ENCODE peak calls at places on chromosomes 16 and 17, in six cellular contexts. One of them, this sample, is unnamed.

GRCh38 chr17:81871387-81872120 is 417 bp upstream of the ARHGDIA start:
- DNase-seq in stomach: peak; percentile 96
- DNase-seq in spleen: peak; percentile 97
- DNase-seq in esophagus squamous epithelium: no peak
- DNase-seq in tibial nerve: peak; percentile 92
- DNase-seq in A549: peak; percentile 96
- DNase-seq in this sample: peak; percentile 96

GRCh38 chr17:10618202-10618635 is 38.9 kb downstream of the MYH3 start:
- DNase-seq in stomach: peak; percentile 65
- DNase-seq in spleen: peak; percentile 87
- DNase-seq in esophagus squamous epithelium: no peak
- DNase-seq in tibial nerve: no peak
- DNase-seq in A549: peak; percentile 87
- DNase-seq in this sample: peak; percentile 68

GRCh38 chr17:21034350-21035235 is 8.2 kb downstream of the USP22 start:
- DNase-seq in stomach: no peak
- DNase-seq in spleen: no peak
- DNase-seq in esophagus squamous epithelium: no peak
- DNase-seq in tibial nerve: no peak
- DNase-seq in A549: no peak
- DNase-seq in this sample: no peak

GRCh38 chr16:55528974-55529373 is 20.1 kb downstream of the LPCAT2 start:
- DNase-seq in stomach: no peak
- DNase-seq in spleen: no peak
- DNase-seq in esophagus squamous epithelium: no peak
- DNase-seq in tibial nerve: no peak
- DNase-seq in A549: no peak
- DNase-seq in this sample: no peak

GRCh38 chr16:685967-686366 is 1.8 kb upstream of the JMJD8 start:
- DNase-seq in stomach: peak; percentile 76
- DNase-seq in spleen: peak; percentile 85
- DNase-seq in esophagus squamous epithelium: no peak
- DNase-seq in tibial nerve: no peak
- DNase-seq in A549: no peak
- DNase-seq in this sample: peak; percentile 64

GRCh38 chr16:56277040-56277439 is 85.8 kb downstream of the GNAO1 start:
- DNase-seq in stomach: no peak
- DNase-seq in spleen: no peak
- DNase-seq in esophagus squamous epithelium: no peak
- DNase-seq in tibial nerve: no peak
- DNase-seq in A549: peak; percentile 9
- DNase-seq in this sample: no peak

GRCh38 chr16:79848739-79849518 is 248.4 kb upstream of the MAF start:
- DNase-seq in stomach: no peak
- DNase-seq in spleen: no peak
- DNase-seq in esophagus squamous epithelium: no peak
- DNase-seq in tibial nerve: no peak
- DNase-seq in A549: no peak
- DNase-seq in this sample: no peak

GRCh38 chr16:1237990-1238389 is 2.5 kb upstream of the TPSAB1 start:
- DNase-seq in stomach: no peak
- DNase-seq in spleen: peak; percentile 48
- DNase-seq in esophagus squamous epithelium: no peak
- DNase-seq in tibial nerve: no peak
- DNase-seq in A549: no peak
- DNase-seq in this sample: no peak

GRCh38 chr16:77975942-77976341 is 46.4 kb upstream of the CLEC3A start:
- DNase-seq in stomach: no peak
- DNase-seq in spleen: no peak
- DNase-seq in esophagus squamous epithelium: no peak
- DNase-seq in tibial nerve: no peak
- DNase-seq in A549: no peak
- DNase-seq in this sample: no peak

GRCh38 chr16:24686678-24687077 is 42.8 kb upstream of the TNRC6A start:
- DNase-seq in stomach: no peak
- DNase-seq in spleen: no peak
- DNase-seq in esophagus squamous epithelium: no peak
- DNase-seq in tibial nerve: no peak
- DNase-seq in A549: no peak
- DNase-seq in this sample: no peak

GRCh38 chr17:39527220-39527813 is 66.0 kb downstream of the CDK12 start:
- DNase-seq in stomach: no peak
- DNase-seq in spleen: no peak
- DNase-seq in esophagus squamous epithelium: no peak
- DNase-seq in tibial nerve: no peak
- DNase-seq in A549: no peak
- DNase-seq in this sample: no peak

GRCh38 chr17:14331982-14332298 is 31.1 kb downstream of the HS3ST3B1 start:
- DNase-seq in stomach: no peak
- DNase-seq in spleen: no peak
- DNase-seq in esophagus squamous epithelium: no peak
- DNase-seq in tibial nerve: no peak
- DNase-seq in A549: no peak
- DNase-seq in this sample: no peak

GRCh38 chr17:3893003-3893719 is at the start of gene CAMKK1:
- DNase-seq in stomach: peak; percentile 91
- DNase-seq in spleen: peak; percentile 97
- DNase-seq in esophagus squamous epithelium: no peak
- DNase-seq in tibial nerve: peak; percentile 70
- DNase-seq in A549: peak; percentile 98
- DNase-seq in this sample: peak; percentile 94

GRCh38 chr17:20944014-20944905 is 98.6 kb downstream of the USP22 start:
- DNase-seq in stomach: peak; percentile 86
- DNase-seq in spleen: no peak
- DNase-seq in esophagus squamous epithelium: no peak
- DNase-seq in tibial nerve: no peak
- DNase-seq in A549: no peak
- DNase-seq in this sample: peak; percentile 68

GRCh38 chr17:18278867-18279266 is 18.4 kb downstream of the MIEF2 start:
- DNase-seq in stomach: no peak
- DNase-seq in spleen: no peak
- DNase-seq in esophagus squamous epithelium: no peak
- DNase-seq in tibial nerve: no peak
- DNase-seq in A549: no peak
- DNase-seq in this sample: no peak

GRCh38 chr17:14123579-14124278 is 54.4 kb downstream of the COX10 start:
- DNase-seq in stomach: no peak
- DNase-seq in spleen: no peak
- DNase-seq in esophagus squamous epithelium: no peak
- DNase-seq in tibial nerve: no peak
- DNase-seq in A549: no peak
- DNase-seq in this sample: no peak

GRCh38 chr16:74877706-74878105 is 103.1 kb upstream of the FA2H start:
- DNase-seq in stomach: no peak
- DNase-seq in spleen: no peak
- DNase-seq in esophagus squamous epithelium: no peak
- DNase-seq in tibial nerve: no peak
- DNase-seq in A549: no peak
- DNase-seq in this sample: no peak

GRCh38 chr16:23484501-23485256 is 25.6 kb downstream of the GGA2 start:
- DNase-seq in stomach: no peak
- DNase-seq in spleen: no peak
- DNase-seq in esophagus squamous epithelium: no peak
- DNase-seq in tibial nerve: no peak
- DNase-seq in A549: no peak
- DNase-seq in this sample: no peak

DNA sequence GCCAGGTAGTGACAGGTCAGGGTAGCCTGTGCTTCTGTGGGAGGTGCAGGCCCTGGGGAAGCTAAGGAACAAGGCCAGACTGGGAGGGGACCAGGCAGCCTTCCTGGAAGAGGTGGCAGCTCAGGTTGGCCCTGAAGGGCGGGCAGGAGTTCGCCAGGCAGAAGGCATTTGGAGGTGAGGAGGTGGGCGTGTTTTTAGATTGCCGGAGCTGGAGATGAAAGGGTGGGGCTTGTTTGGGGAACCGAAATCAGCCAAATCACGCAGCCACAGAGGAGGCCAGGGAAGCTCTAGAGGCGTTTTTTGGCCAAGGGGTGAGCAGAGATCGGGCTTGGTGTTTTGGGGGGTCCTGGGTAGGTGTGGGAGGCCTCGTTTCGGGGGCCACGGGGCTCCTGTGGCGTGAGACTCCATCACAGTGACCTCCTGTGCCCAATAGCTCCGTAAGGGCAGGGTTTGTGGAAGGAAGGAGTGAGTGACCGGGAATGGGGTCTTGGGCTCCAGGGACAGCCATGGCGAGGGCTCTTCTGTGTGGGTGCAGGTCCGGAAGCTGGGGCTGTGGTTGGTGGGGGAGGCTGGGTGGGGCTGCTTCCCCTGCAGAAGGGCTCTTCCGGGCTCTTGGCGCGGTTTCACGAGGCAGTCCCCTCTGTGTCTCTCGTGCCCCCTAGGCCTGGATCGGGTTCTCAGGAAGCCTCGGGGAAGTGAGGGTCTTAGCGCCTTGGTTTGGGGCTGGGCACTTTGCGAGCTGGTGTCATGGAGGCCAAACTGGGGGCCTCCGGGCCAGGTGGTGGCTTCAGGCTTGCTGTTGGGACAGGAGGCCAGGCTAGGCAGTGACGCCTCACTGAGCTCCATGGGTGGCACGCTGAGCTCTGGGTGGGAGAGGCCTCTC is 7.8 kb downstream of the ADCY7 start:
- DNase-seq in stomach: no peak
- DNase-seq in spleen: peak; percentile 93
- DNase-seq in esophagus squamous epithelium: no peak
- DNase-seq in tibial nerve: no peak
- DNase-seq in A549: no peak
- DNase-seq in this sample: peak; percentile 60
- TF ChIP-seq POLR2A in stomach: no peak
- TF ChIP-seq POLR2A in spleen: no peak
- TF ChIP-seq POLR2A in esophagus squamous epithelium: no peak
- TF ChIP-seq POLR2A in tibial nerve: no peak
- TF ChIP-seq POLR2A in A549: no peak
- TF ChIP-seq POLR2A in this sample: no peak

DNA sequence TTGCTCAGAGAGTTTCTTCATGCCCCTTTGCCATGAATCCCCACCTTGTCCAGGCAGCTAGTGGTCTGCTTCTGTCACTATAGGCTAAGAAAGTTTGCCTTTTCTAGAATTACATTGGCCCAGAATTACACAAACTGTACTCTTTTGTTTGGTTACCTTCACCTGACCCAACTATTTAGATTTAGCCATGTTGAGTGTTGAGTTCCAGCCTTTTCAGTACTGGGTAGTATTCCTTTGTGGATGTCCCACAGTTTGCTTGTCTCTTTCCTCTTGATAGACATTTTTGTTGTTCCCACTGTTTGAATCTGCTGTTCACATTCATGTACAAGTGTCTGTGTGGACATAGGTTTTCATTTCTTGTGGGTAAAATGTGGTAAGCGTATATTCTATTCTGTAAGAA is 22.3 kb downstream of the USP10 start:
- DNase-seq in stomach: no peak
- DNase-seq in spleen: no peak
- DNase-seq in esophagus squamous epithelium: no peak
- DNase-seq in tibial nerve: no peak
- DNase-seq in A549: no peak
- DNase-seq in this sample: no peak
- TF ChIP-seq POLR2A in stomach: no peak
- TF ChIP-seq POLR2A in spleen: no peak
- TF ChIP-seq POLR2A in esophagus squamous epithelium: no peak
- TF ChIP-seq POLR2A in tibial nerve: no peak
- TF ChIP-seq POLR2A in A549: no peak
- TF ChIP-seq POLR2A in this sample: no peak

GRCh38 chr16:12612598-12613101 is 191.0 kb downstream of the CPPED1 start:
- DNase-seq in stomach: no peak
- DNase-seq in spleen: no peak
- DNase-seq in esophagus squamous epithelium: no peak
- DNase-seq in tibial nerve: no peak
- DNase-seq in A549: peak; percentile 70
- DNase-seq in this sample: peak; percentile 12

GRCh38 chr16:12614662-12615278 is 188.9 kb downstream of the CPPED1 start:
- DNase-seq in stomach: no peak
- DNase-seq in spleen: no peak
- DNase-seq in esophagus squamous epithelium: no peak
- DNase-seq in tibial nerve: no peak
- DNase-seq in A549: no peak
- DNase-seq in this sample: no peak

GRCh38 chr16:12613131-12613991 is 190.3 kb downstream of the CPPED1 start:
- DNase-seq in stomach: no peak
- DNase-seq in spleen: no peak
- DNase-seq in esophagus squamous epithelium: no peak
- DNase-seq in tibial nerve: no peak
- DNase-seq in A549: peak; percentile 61
- DNase-seq in this sample: peak; percentile 14

GRCh38 chr16:12611916-12612597 is 191.6 kb downstream of the CPPED1 start:
- DNase-seq in stomach: no peak
- DNase-seq in spleen: no peak
- DNase-seq in esophagus squamous epithelium: no peak
- DNase-seq in tibial nerve: no peak
- DNase-seq in A549: no peak
- DNase-seq in this sample: no peak

DNA sequence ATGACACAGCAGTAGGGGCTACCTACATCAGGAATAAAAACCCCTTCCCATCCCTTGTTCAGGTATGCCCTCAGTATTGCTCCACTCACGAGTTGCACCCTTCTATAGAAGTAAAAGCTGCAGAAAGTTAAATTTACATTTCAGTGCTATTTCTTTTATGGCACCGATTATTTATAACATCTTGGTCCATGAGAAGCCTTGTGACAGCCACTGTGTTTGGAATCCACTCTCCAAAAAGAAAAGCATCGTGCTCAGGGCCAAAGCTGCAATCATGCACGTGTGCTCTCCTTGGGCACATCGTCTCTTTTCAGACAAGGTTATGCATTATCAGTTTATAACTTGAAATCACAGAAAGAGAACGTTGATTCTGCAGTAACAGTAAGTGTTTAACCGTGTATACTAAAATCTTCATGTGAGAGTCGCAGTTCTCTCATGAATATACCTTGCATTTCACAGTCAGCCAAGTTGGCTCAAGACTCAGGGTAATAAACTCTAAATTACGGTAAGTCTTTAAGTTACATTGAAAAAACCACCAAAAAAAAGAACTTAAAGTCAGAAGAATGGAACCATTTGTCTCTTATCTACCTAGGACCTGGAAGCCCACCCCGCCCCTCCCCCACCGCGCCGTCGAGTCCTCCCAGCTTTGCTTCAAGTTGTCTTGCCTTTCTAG is 189.6 kb downstream of the CPPED1 start:
- DNase-seq in stomach: no peak
- DNase-seq in spleen: no peak
- DNase-seq in esophagus squamous epithelium: no peak
- DNase-seq in tibial nerve: no peak
- DNase-seq in A549: no peak
- DNase-seq in this sample: no peak
- TF ChIP-seq POLR2A in stomach: no peak
- TF ChIP-seq POLR2A in spleen: no peak
- TF ChIP-seq POLR2A in esophagus squamous epithelium: no peak
- TF ChIP-seq POLR2A in tibial nerve: no peak
- TF ChIP-seq POLR2A in A549: no peak
- TF ChIP-seq POLR2A in this sample: no peak

DNA sequence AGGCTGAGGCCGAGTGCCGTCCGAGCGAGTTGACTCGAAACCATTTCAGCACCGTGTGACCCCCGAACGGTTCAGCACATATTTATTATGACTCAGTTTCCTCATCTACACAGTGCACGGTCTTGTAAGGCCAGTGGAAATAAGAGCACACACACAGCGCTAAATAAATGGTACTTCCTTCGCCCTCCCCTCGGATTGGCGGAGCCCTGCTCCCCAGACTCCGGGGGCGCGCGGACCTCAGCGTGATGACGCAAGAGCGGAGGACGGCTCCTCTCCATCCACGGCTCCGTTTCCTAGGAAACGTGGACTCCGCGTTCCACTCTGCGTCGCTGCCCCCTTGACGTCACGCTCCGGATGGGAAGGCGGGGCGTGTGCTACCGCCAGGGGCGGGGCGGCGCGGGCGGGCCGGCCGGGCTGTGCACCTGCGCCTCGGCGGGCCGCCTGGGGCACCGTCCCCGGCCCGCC is at the start of gene PARD6A:
- DNase-seq in stomach: peak; percentile 94
- DNase-seq in spleen: peak; percentile 99
- DNase-seq in esophagus squamous epithelium: peak; percentile 63
- DNase-seq in tibial nerve: peak; percentile 90
- DNase-seq in A549: peak; percentile 99
- DNase-seq in this sample: peak; percentile 95
- TF ChIP-seq POLR2A in stomach: no peak
- TF ChIP-seq POLR2A in spleen: no peak
- TF ChIP-seq POLR2A in esophagus squamous epithelium: no peak
- TF ChIP-seq POLR2A in tibial nerve: no peak
- TF ChIP-seq POLR2A in A549: no peak
- TF ChIP-seq POLR2A in this sample: peak; percentile 53